ENCODE peak calls at places on chromosomes 6 and 20, in seven cellular contexts. N is psoas muscle, Q is BE2C, I is Panc1, W is pancreas, R is small intestine, C is breast epithelium. D is an unnamed sample. For H3K4me1 and H3K27me3, the result is how much of the 10 kb centered on the place peaks cover.

GRCh38 chr6:113570651-113571050 is 286.5 kb upstream of the MARCKS start:
- DNase-seq in I (no peak), W (no peak), Q (no peak), R (no peak), C (no peak), N (no peak), D (no peak)

GRCh38 chr6:44806656-44807055 is 419.1 kb downstream of the CDC5L start:
- DNase-seq in I (no peak), Q (peak), W (no peak), R (peak), C (no peak), N (no peak), D (no peak)

GRCh38 chr6:142907544-142907943 is 37.4 kb downstream of the HIVEP2 start:
- DNase-seq in I (no peak), R (no peak), C (no peak), W (no peak), Q (no peak), N (no peak), D (no peak)

GRCh38 chr6:44237021-44237812 is 9.7 kb upstream of the HSP90AB1 start:
- DNase-seq in Q (peak), C (peak), N (peak), W (peak), R (peak), I (peak), D (peak)

GRCh38 chr6:80003841-80004198 is 629 bp upstream of the TTK start:
- DNase-seq in R (peak), C (no peak), N (no peak), I (no peak), Q (peak), W (peak), D (no peak)

GRCh38 chr6:66883453-66883852 is 1176.4 kb upstream of the EYS start:
- DNase-seq in I (no peak), N (no peak), Q (no peak), C (no peak), W (no peak), R (no peak), D (no peak)

GRCh38 chr6:2410982-2411381 is 165.6 kb upstream of the GMDS start:
- DNase-seq in N (no peak), C (no peak), Q (no peak), I (no peak), W (no peak), R (no peak), D (no peak)

GRCh38 chr20:51738877-51739447 is 29.2 kb downstream of the ATP9A start:
- DNase-seq in C (no peak), N (no peak), W (no peak), R (peak), I (no peak), Q (no peak), D (no peak)

GRCh38 chr6:116159782-116160524 is 34.0 kb upstream of the COL10A1 start:
- DNase-seq in R (no peak), N (no peak), Q (no peak), C (no peak), I (no peak), W (no peak), D (no peak)

DNA sequence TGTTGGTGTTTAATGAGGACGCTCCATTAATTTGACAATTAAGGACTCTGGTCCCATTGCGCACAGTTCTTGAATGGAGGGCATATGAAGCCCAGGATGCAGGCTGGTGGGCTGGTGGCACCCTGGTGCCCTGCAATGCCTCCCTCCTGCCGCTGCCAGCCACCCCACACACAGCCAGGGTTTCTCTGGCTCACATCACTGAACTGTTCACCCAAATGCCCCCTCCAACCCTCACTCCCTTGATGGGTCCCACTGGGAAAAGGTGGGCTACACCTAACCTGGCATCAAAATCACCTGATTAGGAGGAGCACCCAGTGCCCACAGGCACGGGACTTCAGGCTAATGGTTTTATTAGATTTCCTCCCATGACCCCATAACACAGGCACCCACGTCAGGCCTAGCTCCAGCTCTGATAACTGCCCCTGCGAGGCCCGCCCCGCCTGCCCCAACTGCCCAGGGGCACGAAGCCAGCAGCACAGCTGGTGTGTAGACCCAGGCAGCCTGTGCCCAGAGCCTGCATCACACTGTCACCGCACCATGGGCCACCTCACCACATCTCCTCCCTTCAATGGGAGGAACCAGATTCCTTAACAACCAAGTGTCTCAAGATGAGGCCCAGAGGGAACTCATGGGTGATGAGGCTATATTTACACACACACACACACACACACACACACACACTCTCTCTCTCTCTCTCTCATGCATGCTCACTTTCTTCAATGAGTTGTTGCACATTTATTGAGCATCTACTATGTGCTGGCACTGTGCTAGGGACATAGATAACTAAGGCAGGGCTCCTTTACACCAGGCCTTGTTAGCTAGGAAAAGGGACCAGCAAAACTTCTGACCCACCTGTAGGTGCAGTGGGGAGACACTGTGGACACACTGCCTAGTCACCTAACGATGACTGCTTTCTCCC is 107.3 kb downstream of the NOL4L start:
- DNase-seq in W (peak), I (no peak), C (no peak), Q (no peak), R (peak), N (no peak), D (no peak)
- H3K4me1 ChIP-seq in W (half or more), I (half or more), C (under half), Q (under half), R (under half), N (under half), D (under half)

DNA sequence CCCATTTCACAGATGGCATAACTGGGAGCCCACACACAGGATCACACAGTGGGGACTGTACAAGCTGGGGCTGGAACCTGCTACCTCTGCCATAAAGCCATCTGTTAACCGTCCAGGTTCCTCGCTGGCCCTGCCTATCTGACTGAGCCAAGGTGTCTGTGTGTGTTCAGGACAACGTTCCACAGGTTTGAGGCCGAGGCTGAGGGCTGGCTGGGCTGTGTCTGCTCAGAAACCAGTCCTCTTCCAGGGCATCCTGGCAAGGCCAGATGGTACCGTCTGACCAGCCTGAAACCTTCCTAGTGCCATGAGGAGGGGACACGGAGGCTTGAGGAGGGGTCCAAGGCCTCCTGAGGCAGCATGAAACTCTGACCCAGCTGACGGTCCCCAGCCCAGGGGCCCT is 150.6 kb downstream of the TAF4 start:
- DNase-seq in C (no peak), W (no peak), I (no peak), Q (no peak), N (no peak), R (no peak), D (no peak)
- H3K27me3 ChIP-seq in C (under half), W (under half), I (under half), Q (under half), N (under half), R (under half), D (under half)

DNA sequence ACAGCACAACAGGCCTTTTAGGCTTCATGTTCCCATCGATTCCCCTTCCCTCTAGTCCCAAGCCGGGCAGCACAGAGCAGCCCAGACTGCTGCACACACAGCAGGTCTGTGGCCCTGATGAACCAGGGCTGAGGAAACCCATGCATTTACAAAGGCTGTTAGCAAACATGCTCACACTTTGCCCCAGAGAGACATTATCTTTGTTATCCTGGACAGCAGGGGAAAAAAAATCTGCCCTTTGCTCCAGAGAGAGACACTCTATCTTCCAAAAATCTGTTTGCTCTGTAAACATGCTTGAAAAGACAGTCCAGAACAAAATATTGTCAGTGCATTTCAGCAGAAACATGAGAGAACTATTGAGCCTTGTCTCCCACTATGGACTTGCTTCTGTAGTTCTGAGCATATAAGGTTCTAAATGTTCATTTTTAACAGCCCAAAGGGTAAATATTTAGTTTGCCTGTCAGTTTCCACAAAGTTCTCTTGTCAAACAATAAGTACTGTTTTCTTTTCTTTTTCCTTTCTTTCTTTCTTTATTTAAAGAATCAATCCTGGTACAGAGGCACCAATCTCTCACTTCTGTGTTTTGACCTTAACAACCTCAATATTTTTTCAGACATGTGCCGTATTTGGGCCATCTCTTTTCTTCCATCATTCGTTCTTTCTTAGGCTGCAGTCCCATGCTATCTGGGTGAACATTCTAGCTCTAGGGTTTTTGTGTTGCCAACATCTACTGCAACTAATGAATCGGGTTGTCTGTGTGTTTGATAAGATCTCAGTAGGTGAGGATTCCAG is 468.0 kb downstream of the EPM2A start:
- DNase-seq in W (no peak), R (peak), N (no peak), I (no peak), Q (no peak), C (no peak), D (no peak)
- H3K4me1 ChIP-seq in W (under half), R (under half), N (under half), I (under half), Q (under half), C (under half), D (under half)

DNA sequence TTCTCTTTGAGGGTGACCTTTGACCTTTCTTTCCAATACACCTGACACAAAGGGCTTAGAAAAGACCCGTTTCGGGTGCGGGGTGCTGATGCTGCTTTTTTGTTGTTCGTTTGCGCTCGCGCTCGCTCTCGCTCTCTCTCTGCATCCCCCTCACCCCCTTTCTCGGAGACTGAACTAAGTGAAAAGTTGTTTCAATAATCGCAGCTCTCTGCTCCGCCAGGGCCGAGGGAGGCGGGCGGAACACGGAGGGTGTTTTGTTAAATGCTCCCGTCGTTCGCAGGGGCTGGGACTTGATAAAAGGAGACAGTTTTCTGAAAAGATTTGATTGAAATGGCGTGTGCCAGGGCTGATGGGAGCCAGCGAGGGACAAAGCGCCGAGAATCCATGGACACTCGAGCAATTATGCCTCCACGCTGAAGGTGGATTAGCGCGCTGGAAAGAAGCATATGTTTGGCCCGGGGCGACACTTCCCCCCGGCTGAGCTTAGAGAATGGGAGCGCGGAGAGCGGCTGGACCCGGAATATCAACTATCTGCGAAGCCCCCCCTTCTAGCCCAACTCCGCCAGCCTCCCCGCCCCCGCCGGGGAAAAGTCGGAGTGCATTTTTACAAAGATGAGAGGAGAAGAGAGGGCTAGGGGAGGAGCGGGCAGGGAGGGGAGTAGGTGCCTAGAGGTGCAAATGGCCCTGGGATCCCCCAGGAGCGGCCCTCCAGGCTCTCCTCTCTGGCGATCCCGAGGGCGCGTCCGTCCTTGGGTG is 25.0 kb downstream of the TFAP2A start:
- DNase-seq in N (no peak), Q (no peak), W (no peak), I (no peak), R (no peak), C (no peak), D (no peak)
- H3K27me3 ChIP-seq in N (half or more), Q (half or more), W (under half), I (under half), R (under half), C (under half), D (half or more)

DNA sequence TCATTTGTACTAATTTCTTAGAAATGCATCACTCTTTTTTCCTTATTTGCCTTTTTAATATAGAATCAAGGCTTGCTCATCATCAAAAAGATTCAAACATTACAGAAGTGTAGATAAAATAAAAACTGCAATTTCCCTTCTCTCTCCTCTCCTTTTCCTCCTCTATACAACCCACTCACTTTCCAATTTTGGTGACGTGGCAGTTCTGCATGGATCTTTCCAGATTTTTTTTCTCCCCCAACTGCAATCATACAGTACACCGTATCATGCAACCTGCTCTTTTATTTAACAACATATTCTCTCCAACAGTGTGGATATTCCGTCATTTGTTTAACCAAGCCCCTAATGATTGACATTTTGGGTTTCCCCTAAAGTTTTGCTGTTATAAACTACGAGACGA is 140.5 kb downstream of the BFSP1 start:
- DNase-seq in W (no peak), Q (no peak), I (no peak), C (no peak), N (no peak), R (no peak), D (no peak)
- H3K4me1 ChIP-seq in W (under half), Q (under half), I (under half), C (under half), N (under half), R (under half), D (under half)

DNA sequence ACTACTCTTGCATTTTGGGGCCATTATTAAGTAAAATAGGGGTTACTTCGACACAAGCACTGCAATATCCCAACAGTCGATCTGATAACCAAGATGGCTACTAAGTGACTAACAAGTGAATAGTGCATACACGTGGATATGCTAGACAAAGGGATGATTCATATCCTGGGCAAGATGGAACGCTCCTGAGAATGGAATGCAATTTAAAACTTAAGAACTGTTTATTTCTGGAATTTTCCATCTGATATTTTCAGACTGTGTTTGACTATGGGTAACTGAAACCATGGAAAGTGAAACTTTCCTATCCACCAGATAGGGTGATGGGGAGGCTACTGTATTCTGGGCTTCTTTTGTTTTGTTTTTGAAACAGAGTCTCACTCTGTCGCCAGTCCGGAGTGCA is 66.5 kb downstream of the ILRUN start:
- DNase-seq in I (no peak), W (no peak), R (no peak), N (no peak), Q (no peak), C (no peak), D (no peak)
- H3K27me3 ChIP-seq in I (under half), W (under half), R (under half), N (under half), Q (under half), C (under half), D (under half)

GRCh38 chr6:11210386-11211138 is 21.9 kb downstream of the NEDD9 start:
- DNase-seq in R (no peak), C (no peak), Q (no peak), N (no peak), I (no peak), W (no peak), D (no peak)
- H3K4me1 ChIP-seq in R (under half), C (under half), Q (under half), N (half or more), I (under half), W (under half), D (half or more)

GRCh38 chr20:38880952-38881735 is 45.1 kb upstream of the FAM83D start:
- DNase-seq in C (no peak), N (no peak), Q (peak), W (no peak), I (no peak), R (no peak), D (no peak)
- H3K27me3 ChIP-seq in C (under half), N (under half), Q (under half), W (under half), I (under half), R (under half), D (under half)